ENCODE peak calls at places on chromosomes 3 and 15, in six cellular contexts. One of them, this sample, is unnamed.

GRCh38 chr3:15331606-15332404 is 581 bp downstream of the SH3BP5 start:
- DNase-seq in HepG2: no peak
- DNase-seq in IMR-90: peak
- DNase-seq in GM23248: peak
- DNase-seq in colonic mucosa: no peak
- DNase-seq in neural progenitor cell: peak
- DNase-seq in this sample: peak

GRCh38 chr15:72970965-72971746 is 81.1 kb upstream of the NEO1 start:
- DNase-seq in GM23248: peak
- DNase-seq in IMR-90: peak
- DNase-seq in neural progenitor cell: no peak
- DNase-seq in HepG2: no peak
- DNase-seq in colonic mucosa: no peak
- DNase-seq in this sample: no peak

GRCh38 chr3:137105277-137105977 is 147.6 kb downstream of the IL20RB start:
- DNase-seq in colonic mucosa: no peak
- DNase-seq in HepG2: peak
- DNase-seq in IMR-90: peak
- DNase-seq in GM23248: peak
- DNase-seq in neural progenitor cell: peak
- DNase-seq in this sample: peak

GRCh38 chr15:45454825-45455224 is 67.7 kb downstream of the SLC30A4 start:
- DNase-seq in GM23248: peak
- DNase-seq in neural progenitor cell: no peak
- DNase-seq in HepG2: no peak
- DNase-seq in colonic mucosa: peak
- DNase-seq in IMR-90: peak
- DNase-seq in this sample: peak

GRCh38 chr15:43948691-43949325 is 122.0 kb downstream of the WDR76 start:
- DNase-seq in IMR-90: peak
- DNase-seq in neural progenitor cell: no peak
- DNase-seq in GM23248: no peak
- DNase-seq in HepG2: no peak
- DNase-seq in colonic mucosa: no peak
- DNase-seq in this sample: no peak

GRCh38 chr3:48634661-48635221 is 520 bp downstream of the SLC26A6 start:
- DNase-seq in neural progenitor cell: peak
- DNase-seq in GM23248: peak
- DNase-seq in IMR-90: peak
- DNase-seq in colonic mucosa: peak
- DNase-seq in HepG2: peak
- DNase-seq in this sample: peak

GRCh38 chr15:37758412-37758811 is 176.0 kb upstream of the TMCO5A start:
- DNase-seq in HepG2: peak
- DNase-seq in IMR-90: no peak
- DNase-seq in neural progenitor cell: no peak
- DNase-seq in colonic mucosa: peak
- DNase-seq in GM23248: no peak
- DNase-seq in this sample: no peak

GRCh38 chr3:194364652-194365434 is 4.7 kb downstream of the LRRC15 start:
- DNase-seq in colonic mucosa: peak
- DNase-seq in IMR-90: peak
- DNase-seq in GM23248: peak
- DNase-seq in neural progenitor cell: no peak
- DNase-seq in HepG2: no peak
- DNase-seq in this sample: no peak

GRCh38 chr3:188788621-188789081 is 383.1 kb upstream of the TPRG1 start:
- DNase-seq in IMR-90: peak
- DNase-seq in HepG2: no peak
- DNase-seq in neural progenitor cell: no peak
- DNase-seq in colonic mucosa: no peak
- DNase-seq in GM23248: peak
- DNase-seq in this sample: peak

GRCh38 chr3:134378384-134378783 is 4.1 kb upstream of the AMOTL2 start:
- DNase-seq in GM23248: no peak
- DNase-seq in IMR-90: no peak
- DNase-seq in neural progenitor cell: peak
- DNase-seq in HepG2: peak
- DNase-seq in colonic mucosa: peak
- DNase-seq in this sample: peak

GRCh38 chr15:39721893-39722292 is 60.7 kb downstream of the FSIP1 start:
- DNase-seq in neural progenitor cell: no peak
- DNase-seq in GM23248: no peak
- DNase-seq in HepG2: no peak
- DNase-seq in IMR-90: no peak
- DNase-seq in colonic mucosa: no peak
- DNase-seq in this sample: no peak

GRCh38 chr3:157066335-157067071 is 93.4 kb downstream of the CCNL1 start:
- DNase-seq in HepG2: no peak
- DNase-seq in IMR-90: peak
- DNase-seq in colonic mucosa: no peak
- DNase-seq in neural progenitor cell: no peak
- DNase-seq in GM23248: peak
- DNase-seq in this sample: no peak

GRCh38 chr3:106176734-106177133 is 307.9 kb upstream of the CBLB start:
- DNase-seq in neural progenitor cell: no peak
- DNase-seq in HepG2: no peak
- DNase-seq in colonic mucosa: no peak
- DNase-seq in GM23248: peak
- DNase-seq in IMR-90: peak
- DNase-seq in this sample: peak

GRCh38 chr3:59839283-59839682 is 789.5 kb upstream of the CFAP20DC start:
- DNase-seq in HepG2: no peak
- DNase-seq in GM23248: peak
- DNase-seq in neural progenitor cell: no peak
- DNase-seq in IMR-90: peak
- DNase-seq in colonic mucosa: no peak
- DNase-seq in this sample: no peak

GRCh38 chr3:12308517-12308916 is 19.6 kb downstream of the PPARG start:
- DNase-seq in colonic mucosa: no peak
- DNase-seq in IMR-90: peak
- DNase-seq in neural progenitor cell: no peak
- DNase-seq in GM23248: peak
- DNase-seq in HepG2: peak
- DNase-seq in this sample: no peak

GRCh38 chr3:63450023-63450422 is 171.9 kb downstream of the SYNPR start:
- DNase-seq in HepG2: no peak
- DNase-seq in GM23248: peak
- DNase-seq in neural progenitor cell: no peak
- DNase-seq in IMR-90: no peak
- DNase-seq in colonic mucosa: no peak
- DNase-seq in this sample: no peak

GRCh38 chr3:9897408-9898372 is 5.0 kb upstream of the IL17RE start:
- DNase-seq in colonic mucosa: peak
- DNase-seq in IMR-90: peak
- DNase-seq in GM23248: no peak
- DNase-seq in neural progenitor cell: no peak
- DNase-seq in HepG2: peak
- DNase-seq in this sample: no peak

GRCh38 chr3:76679510-76679909 is 360.4 kb upstream of the ROBO2 start:
- DNase-seq in colonic mucosa: no peak
- DNase-seq in HepG2: peak
- DNase-seq in GM23248: no peak
- DNase-seq in neural progenitor cell: no peak
- DNase-seq in IMR-90: no peak
- DNase-seq in this sample: no peak

GRCh38 chr3:13593615-13594014 is 44.7 kb downstream of the FBLN2 start:
- DNase-seq in GM23248: no peak
- DNase-seq in IMR-90: no peak
- DNase-seq in colonic mucosa: no peak
- DNase-seq in neural progenitor cell: no peak
- DNase-seq in HepG2: no peak
- DNase-seq in this sample: no peak

GRCh38 chr15:70348581-70349344 is 251.0 kb upstream of the TLE3 start:
- DNase-seq in GM23248: peak
- DNase-seq in neural progenitor cell: no peak
- DNase-seq in IMR-90: no peak
- DNase-seq in HepG2: no peak
- DNase-seq in colonic mucosa: no peak
- DNase-seq in this sample: no peak

GRCh38 chr3:45665101-45665572 is 24.1 kb upstream of the SACM1L start:
- DNase-seq in neural progenitor cell: peak
- DNase-seq in GM23248: peak
- DNase-seq in HepG2: peak
- DNase-seq in colonic mucosa: peak
- DNase-seq in IMR-90: peak
- DNase-seq in this sample: peak

GRCh38 chr3:101531473-101532086 is 18.6 kb upstream of the SENP7 start:
- DNase-seq in IMR-90: no peak
- DNase-seq in neural progenitor cell: no peak
- DNase-seq in GM23248: no peak
- DNase-seq in HepG2: no peak
- DNase-seq in colonic mucosa: no peak
- DNase-seq in this sample: no peak

GRCh38 chr15:81297147-81297572 is 26.8 kb downstream of the STARD5 start:
- DNase-seq in GM23248: peak
- DNase-seq in IMR-90: peak
- DNase-seq in colonic mucosa: no peak
- DNase-seq in HepG2: no peak
- DNase-seq in neural progenitor cell: no peak
- DNase-seq in this sample: no peak

GRCh38 chr15:25687276-25687675 is 175.9 kb downstream of the ATP10A start:
- DNase-seq in IMR-90: no peak
- DNase-seq in colonic mucosa: no peak
- DNase-seq in neural progenitor cell: no peak
- DNase-seq in GM23248: no peak
- DNase-seq in HepG2: no peak
- DNase-seq in this sample: no peak

GRCh38 chr15:101206173-101206572 is 45.7 kb downstream of the CHSY1 start:
- DNase-seq in colonic mucosa: no peak
- DNase-seq in neural progenitor cell: no peak
- DNase-seq in HepG2: no peak
- DNase-seq in GM23248: peak
- DNase-seq in IMR-90: peak
- DNase-seq in this sample: peak

DNA sequence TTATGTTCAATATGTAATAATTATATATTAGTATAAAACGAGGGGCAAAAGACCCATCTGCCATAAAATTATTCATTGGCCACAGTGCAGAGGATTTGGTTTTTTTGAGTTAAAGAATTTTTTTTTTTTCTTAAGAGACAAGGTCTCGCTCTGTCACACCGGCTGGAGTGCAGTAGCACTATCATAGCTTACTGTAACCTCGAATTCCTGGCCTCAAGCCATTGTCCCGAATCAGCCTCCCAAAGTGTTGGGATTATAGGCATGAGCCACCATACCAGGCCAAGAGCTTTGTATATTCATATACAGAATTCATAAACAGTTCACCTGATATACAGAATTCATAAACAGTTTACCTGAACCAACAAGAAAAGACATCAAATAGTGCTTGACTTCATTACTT is 20.2 kb upstream of the LRRFIP2 start:
- DNase-seq in colonic mucosa: no peak
- DNase-seq in IMR-90: no peak
- DNase-seq in GM23248: no peak
- DNase-seq in HepG2: no peak
- DNase-seq in neural progenitor cell: no peak
- DNase-seq in this sample: no peak
- H3K9ac ChIP-seq in colonic mucosa: no peak
- H3K9ac ChIP-seq in IMR-90: no peak
- H3K9ac ChIP-seq in GM23248: no peak
- H3K9ac ChIP-seq in HepG2: no peak
- H3K9ac ChIP-seq in neural progenitor cell: no peak
- H3K9ac ChIP-seq in this sample: no peak

DNA sequence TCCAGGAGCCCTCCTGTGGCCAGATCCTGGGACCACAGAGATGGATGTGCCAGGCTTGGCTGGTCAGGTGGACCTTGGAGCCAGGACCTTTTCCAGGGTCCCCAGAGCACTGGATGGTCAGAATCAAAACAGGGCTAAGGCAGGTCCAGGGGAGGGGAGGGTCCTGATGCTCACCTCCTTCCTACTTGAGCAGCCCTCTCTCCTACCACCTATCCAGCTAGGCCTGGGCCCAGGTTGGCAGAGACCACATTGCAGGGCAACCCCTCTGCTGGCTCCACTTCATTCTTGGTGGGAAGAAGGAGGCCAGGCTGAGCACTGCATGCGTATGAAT is 28.5 kb upstream of the SFMBT1 start:
- DNase-seq in colonic mucosa: no peak
- DNase-seq in IMR-90: no peak
- DNase-seq in neural progenitor cell: no peak
- DNase-seq in GM23248: no peak
- DNase-seq in HepG2: no peak
- DNase-seq in this sample: no peak
- H3K9ac ChIP-seq in colonic mucosa: no peak
- H3K9ac ChIP-seq in IMR-90: no peak
- H3K9ac ChIP-seq in neural progenitor cell: no peak
- H3K9ac ChIP-seq in GM23248: no peak
- H3K9ac ChIP-seq in HepG2: no peak
- H3K9ac ChIP-seq in this sample: no peak

DNA sequence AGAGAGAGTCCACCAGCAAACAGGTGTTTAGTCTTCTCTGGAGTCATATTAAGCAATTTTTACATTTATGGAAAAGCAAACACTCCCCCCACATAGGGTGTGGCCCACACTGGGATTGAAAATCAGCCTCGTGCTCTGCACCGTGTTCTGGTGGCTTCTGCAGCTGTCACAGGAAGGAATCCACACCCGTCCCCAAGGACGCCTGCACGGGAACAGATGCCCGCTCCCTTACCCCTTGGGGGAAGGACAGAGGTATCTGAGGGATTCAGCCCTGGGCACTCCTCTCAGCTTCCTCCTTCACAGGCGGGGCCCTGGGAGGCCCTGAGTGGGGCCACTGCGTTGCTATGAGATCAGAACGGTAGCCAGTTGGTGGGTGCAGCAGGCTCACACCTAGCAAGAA is 27.8 kb downstream of the LIPC start:
- DNase-seq in colonic mucosa: peak
- DNase-seq in HepG2: no peak
- DNase-seq in GM23248: no peak
- DNase-seq in neural progenitor cell: no peak
- DNase-seq in IMR-90: no peak
- DNase-seq in this sample: no peak
- H3K9ac ChIP-seq in colonic mucosa: peak
- H3K9ac ChIP-seq in HepG2: no peak
- H3K9ac ChIP-seq in GM23248: no peak
- H3K9ac ChIP-seq in neural progenitor cell: no peak
- H3K9ac ChIP-seq in IMR-90: no peak
- H3K9ac ChIP-seq in this sample: no peak

DNA sequence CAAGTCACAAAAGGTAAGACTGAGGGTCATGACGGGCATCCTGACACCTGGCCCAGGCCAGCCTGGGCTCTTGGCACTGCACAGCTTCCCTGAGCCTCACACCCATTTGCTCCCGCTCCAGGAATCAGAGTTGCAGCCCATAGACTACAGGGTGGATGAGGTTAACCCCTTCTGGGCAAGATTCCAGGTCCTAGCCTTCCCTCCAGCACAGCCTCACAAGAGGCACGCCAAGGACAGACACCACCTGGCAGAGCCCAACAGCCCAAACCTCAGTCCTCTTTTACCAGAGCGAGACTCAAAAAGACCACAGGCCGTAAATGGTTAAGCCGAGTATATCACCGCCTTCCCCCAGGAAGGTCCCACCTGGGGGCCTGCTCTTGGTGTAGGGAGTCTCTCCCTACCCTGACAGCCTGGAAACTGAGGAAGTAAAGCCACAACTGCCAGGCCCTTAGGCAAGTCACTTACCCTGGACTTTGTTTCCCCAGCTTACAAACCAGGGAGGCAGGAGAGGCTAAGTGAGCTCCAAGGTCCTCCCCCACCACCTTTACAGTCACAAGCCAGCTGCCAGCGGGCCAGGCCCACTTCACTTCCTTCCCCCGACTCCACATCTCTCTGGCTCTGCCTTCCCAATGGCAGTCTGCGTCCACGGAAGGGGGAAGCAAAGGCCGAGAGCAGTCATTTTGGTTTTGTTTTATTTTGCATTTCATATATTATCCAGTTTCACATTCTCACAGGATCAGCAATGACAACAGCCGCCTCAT is 36.0 kb downstream of the RBPMS2 start:
- DNase-seq in colonic mucosa: no peak
- DNase-seq in GM23248: no peak
- DNase-seq in HepG2: no peak
- DNase-seq in neural progenitor cell: no peak
- DNase-seq in IMR-90: peak
- DNase-seq in this sample: no peak
- H3K9ac ChIP-seq in colonic mucosa: peak
- H3K9ac ChIP-seq in GM23248: no peak
- H3K9ac ChIP-seq in HepG2: no peak
- H3K9ac ChIP-seq in neural progenitor cell: peak
- H3K9ac ChIP-seq in IMR-90: no peak
- H3K9ac ChIP-seq in this sample: no peak